ENCODE peak calls at places on chromosomes 3 and 15, in five cellular contexts. One of them, this sample, is unnamed. For H3K27me3, the result is how much of the 10 kb centered on the place peaks cover.

GRCh38 chr3:112605285-112605684 is 35.7 kb downstream of the CCDC80 start:
- DNase-seq in uterus: no peak
- DNase-seq in heart left ventricle: no peak
- DNase-seq in IMR-90: peak
- DNase-seq in adrenal gland: no peak
- DNase-seq in this sample: no peak

GRCh38 chr15:61474796-61475195 is 245.7 kb upstream of the RORA start:
- DNase-seq in uterus: no peak
- DNase-seq in adrenal gland: no peak
- DNase-seq in heart left ventricle: no peak
- DNase-seq in IMR-90: no peak
- DNase-seq in this sample: no peak

GRCh38 chr3:39467394-39468107 is at the start of gene MOBP:
- DNase-seq in uterus: no peak
- DNase-seq in IMR-90: no peak
- DNase-seq in adrenal gland: no peak
- DNase-seq in heart left ventricle: no peak
- DNase-seq in this sample: no peak

GRCh38 chr3:66582721-66583141 is 81.9 kb upstream of the LRIG1 start:
- DNase-seq in IMR-90: no peak
- DNase-seq in uterus: no peak
- DNase-seq in heart left ventricle: no peak
- DNase-seq in adrenal gland: no peak
- DNase-seq in this sample: peak

GRCh38 chr3:186099178-186099577 is 9.7 kb downstream of the ETV5 start:
- DNase-seq in uterus: no peak
- DNase-seq in adrenal gland: peak
- DNase-seq in IMR-90: peak
- DNase-seq in heart left ventricle: peak
- DNase-seq in this sample: no peak

GRCh38 chr3:144771401-144771870 is 799.8 kb downstream of the DIPK2A start:
- DNase-seq in uterus: no peak
- DNase-seq in heart left ventricle: no peak
- DNase-seq in IMR-90: no peak
- DNase-seq in adrenal gland: no peak
- DNase-seq in this sample: no peak

GRCh38 chr15:70356062-70356860 is 258.5 kb upstream of the TLE3 start:
- DNase-seq in uterus: no peak
- DNase-seq in heart left ventricle: peak
- DNase-seq in IMR-90: no peak
- DNase-seq in adrenal gland: no peak
- DNase-seq in this sample: no peak

GRCh38 chr15:61380270-61380669 is 151.2 kb upstream of the RORA start:
- DNase-seq in IMR-90: no peak
- DNase-seq in adrenal gland: no peak
- DNase-seq in heart left ventricle: no peak
- DNase-seq in uterus: no peak
- DNase-seq in this sample: no peak

GRCh38 chr3:80592792-80593191 is 825.0 kb upstream of the ROBO1 start:
- DNase-seq in heart left ventricle: no peak
- DNase-seq in IMR-90: no peak
- DNase-seq in adrenal gland: no peak
- DNase-seq in uterus: no peak
- DNase-seq in this sample: no peak

GRCh38 chr3:101049532-101049931 is 56.3 kb upstream of the ABI3BP start:
- DNase-seq in adrenal gland: no peak
- DNase-seq in heart left ventricle: no peak
- DNase-seq in IMR-90: no peak
- DNase-seq in uterus: no peak
- DNase-seq in this sample: no peak

GRCh38 chr3:39150803-39151631 is 2.4 kb downstream of the CSRNP1 start:
- DNase-seq in IMR-90: peak
- DNase-seq in uterus: peak
- DNase-seq in heart left ventricle: peak
- DNase-seq in adrenal gland: peak
- DNase-seq in this sample: no peak

DNA sequence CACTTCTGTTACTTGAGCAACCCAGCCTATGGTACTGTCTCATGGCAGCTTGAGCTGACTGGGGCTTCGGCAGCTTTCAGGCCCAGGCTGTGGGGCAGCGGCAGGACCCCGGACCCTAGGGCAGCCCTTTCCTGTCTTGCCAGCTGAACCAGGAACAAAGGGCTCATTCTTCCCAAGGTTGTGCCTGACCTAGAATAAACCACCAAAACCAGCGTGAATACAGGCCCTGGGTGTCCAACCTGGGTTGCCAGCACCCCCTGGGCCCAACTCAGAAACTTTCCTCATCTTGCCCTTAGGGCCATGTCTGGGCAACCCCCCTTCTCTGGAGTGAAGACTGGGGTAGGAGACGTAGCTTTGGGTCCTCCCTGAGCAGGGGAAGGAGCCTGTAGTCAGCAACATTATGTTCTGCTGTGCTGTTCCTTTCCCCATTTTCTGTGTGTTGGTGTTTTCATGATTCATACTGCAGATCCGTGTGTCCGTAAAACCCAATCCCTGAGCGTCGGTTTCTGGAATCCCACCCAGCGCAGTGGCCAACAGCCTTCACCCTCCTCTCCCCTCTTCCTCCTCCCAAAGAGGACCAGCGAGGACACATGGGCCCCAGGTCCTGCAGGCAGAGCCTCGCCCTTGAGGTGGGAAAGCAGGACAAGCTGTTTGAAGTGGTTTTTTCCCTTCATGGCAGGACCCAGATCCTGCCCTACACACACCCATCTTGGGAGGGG is 33.5 kb downstream of the TKT start:
- DNase-seq in uterus: no peak
- DNase-seq in IMR-90: no peak
- DNase-seq in heart left ventricle: no peak
- DNase-seq in adrenal gland: no peak
- DNase-seq in this sample: peak
- TF ChIP-seq POLR2A in uterus: no peak
- TF ChIP-seq POLR2A in IMR-90: no peak
- TF ChIP-seq POLR2A in heart left ventricle: no peak
- TF ChIP-seq POLR2A in adrenal gland: no peak
- TF ChIP-seq POLR2A in this sample: no peak

DNA sequence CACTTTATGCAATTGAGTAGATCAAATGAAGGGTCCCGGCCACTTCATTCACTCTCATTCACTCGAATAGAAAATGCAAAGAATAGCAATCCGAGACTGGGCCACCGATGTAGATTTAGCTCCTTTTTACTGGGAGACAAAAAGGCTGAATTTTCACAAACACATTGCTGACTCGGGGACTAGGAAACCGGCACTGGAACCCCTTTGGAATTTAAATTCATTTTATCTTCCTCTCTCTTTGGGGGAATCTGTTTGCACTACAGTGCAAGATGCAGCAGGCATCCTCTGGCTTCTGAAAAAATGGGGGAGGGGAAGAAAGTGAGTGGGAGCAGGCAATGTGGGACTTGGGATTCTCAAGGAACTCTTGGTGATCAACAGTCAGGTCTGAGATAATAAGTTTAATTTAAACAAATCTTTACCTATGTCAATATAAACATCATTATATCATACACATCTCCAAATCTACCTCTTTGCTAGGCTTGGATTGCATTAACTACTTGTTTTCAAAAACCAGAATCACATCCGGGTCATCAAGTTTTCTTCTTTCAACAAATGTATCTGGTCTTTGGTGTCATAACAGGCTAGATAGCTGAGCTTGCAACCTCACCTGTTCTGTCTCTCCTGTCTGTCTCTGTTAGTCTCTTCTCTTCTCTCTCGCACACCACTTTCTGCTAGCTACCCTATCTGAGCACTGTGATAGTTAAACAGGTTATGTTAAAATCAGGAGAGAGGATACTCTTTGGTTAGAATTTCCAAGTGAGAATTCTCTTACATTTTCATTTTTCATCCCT is 6.6 kb downstream of the FOXB1 start:
- DNase-seq in uterus: no peak
- DNase-seq in IMR-90: no peak
- DNase-seq in heart left ventricle: no peak
- DNase-seq in adrenal gland: no peak
- DNase-seq in this sample: no peak
- H3K27me3 ChIP-seq in uterus: under half
- H3K27me3 ChIP-seq in IMR-90: under half
- H3K27me3 ChIP-seq in heart left ventricle: half or more
- H3K27me3 ChIP-seq in adrenal gland: half or more
- H3K27me3 ChIP-seq in this sample: half or more

DNA sequence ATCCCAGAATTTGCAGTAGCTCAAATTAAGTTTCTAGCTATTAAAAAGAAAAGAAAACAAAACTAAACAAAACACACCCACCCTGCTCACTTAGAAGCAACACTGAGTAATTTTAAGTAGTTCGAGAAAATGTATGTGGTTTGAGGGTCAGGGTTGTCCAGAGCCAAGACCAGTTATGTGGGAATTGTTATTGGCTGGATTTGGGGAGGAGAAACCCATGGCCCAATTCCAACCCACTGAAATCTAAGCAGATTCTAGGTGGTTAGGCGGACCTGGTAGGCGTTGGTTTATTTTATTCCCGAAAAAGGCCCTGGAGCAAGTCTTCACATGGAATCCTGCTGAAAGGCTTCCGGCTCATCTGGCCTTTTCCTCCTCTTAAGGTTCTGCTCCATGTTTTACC is 63.8 kb downstream of the FLNB start:
- DNase-seq in IMR-90: peak
- DNase-seq in uterus: no peak
- DNase-seq in heart left ventricle: no peak
- DNase-seq in adrenal gland: no peak
- DNase-seq in this sample: no peak
- TF ChIP-seq POLR2A in IMR-90: no peak
- TF ChIP-seq POLR2A in uterus: no peak
- TF ChIP-seq POLR2A in heart left ventricle: no peak
- TF ChIP-seq POLR2A in adrenal gland: no peak
- TF ChIP-seq POLR2A in this sample: no peak

GRCh38 chr3:184558726-184559125 is 2.9 kb upstream of the EPHB3 start:
- DNase-seq in uterus: no peak
- DNase-seq in adrenal gland: no peak
- DNase-seq in heart left ventricle: peak
- DNase-seq in IMR-90: no peak
- DNase-seq in this sample: peak
- H3K27me3 ChIP-seq in uterus: under half
- H3K27me3 ChIP-seq in adrenal gland: under half
- H3K27me3 ChIP-seq in heart left ventricle: under half
- H3K27me3 ChIP-seq in IMR-90: under half
- H3K27me3 ChIP-seq in this sample: half or more

DNA sequence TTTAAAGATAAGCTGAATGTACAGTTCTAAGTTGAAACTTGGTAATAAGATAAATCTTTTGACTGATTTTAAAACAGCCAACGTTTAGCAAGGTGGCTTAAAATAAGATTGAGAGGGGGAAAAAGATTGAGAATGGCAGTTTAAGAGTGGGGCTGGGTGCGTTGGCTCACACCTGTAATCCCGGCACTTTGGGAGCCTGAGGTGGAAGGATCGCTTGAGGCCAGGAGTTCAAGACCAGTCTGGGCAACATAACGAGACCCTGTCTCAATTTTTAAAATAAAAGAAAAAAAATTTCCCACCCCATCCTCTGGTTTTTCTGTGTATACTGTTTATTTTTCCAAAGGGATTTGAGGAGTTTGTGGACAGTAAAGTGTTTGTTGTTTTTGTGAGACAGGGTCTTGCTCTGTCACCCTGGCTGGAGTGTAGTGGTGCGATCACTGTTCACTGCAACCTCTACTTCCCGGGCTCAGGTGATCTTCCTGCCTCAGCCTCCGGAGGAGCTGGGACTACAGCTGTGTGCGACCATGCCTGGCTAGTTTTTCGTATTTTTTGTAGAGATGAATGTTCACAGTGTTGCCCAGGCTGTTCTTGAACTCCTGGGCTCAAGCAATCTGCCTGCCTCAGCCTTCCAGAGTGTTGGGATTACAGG is 3.0 kb downstream of the MAPK6 start:
- DNase-seq in heart left ventricle: no peak
- DNase-seq in IMR-90: no peak
- DNase-seq in uterus: no peak
- DNase-seq in adrenal gland: no peak
- DNase-seq in this sample: no peak
- TF ChIP-seq POLR2A in heart left ventricle: no peak
- TF ChIP-seq POLR2A in IMR-90: no peak
- TF ChIP-seq POLR2A in uterus: no peak
- TF ChIP-seq POLR2A in adrenal gland: no peak
- TF ChIP-seq POLR2A in this sample: no peak

DNA sequence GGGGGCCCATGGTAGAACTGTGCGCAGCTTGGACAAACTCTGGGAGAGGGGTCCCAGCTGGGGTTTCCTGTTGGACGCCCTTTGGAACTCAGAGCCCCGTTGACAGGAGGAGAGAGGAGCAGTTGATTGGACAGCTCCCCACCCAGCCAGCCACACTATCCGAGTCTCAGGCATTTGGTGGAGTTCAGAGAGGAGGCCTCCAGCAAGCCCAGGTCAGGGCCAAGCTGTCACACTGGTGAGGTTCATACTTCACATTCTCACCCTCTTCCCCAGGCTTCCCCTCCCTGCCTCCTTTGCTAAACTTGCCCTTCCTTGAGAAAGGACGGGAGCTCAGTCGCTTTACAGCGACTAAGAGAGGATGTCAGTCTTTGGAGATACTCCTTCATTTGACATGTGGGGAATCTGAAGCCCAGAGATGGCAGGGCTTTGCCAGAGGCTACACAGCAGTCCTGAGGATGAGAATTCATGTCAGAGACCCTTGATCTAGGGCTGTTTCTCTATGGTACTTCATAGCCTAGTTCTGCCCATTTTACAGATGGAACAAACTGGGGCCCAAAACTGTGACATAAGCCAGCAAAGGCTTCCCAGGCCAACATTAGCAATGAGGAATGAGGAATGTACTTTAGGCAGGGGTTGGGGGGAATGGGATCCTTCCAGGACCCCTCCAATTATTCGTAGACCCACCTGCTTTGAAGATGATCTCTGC is 142.2 kb downstream of the SMAD6 start:
- DNase-seq in heart left ventricle: no peak
- DNase-seq in IMR-90: no peak
- DNase-seq in uterus: no peak
- DNase-seq in adrenal gland: no peak
- DNase-seq in this sample: no peak
- H3K27me3 ChIP-seq in heart left ventricle: under half
- H3K27me3 ChIP-seq in IMR-90: under half
- H3K27me3 ChIP-seq in uterus: under half
- H3K27me3 ChIP-seq in adrenal gland: under half
- H3K27me3 ChIP-seq in this sample: under half

This sample was measured in spleen.